ENCODE peak calls at places on chromosomes 5 and 9, in four cellular contexts. One of them, this sample, is unnamed.

GRCh38 chr5:167725741-167726140 is 565.7 kb upstream of the WWC1 start:
- DNase-seq in sigmoid colon: no peak
- DNase-seq in body of pancreas: no peak
- DNase-seq in endothelial cell of umbilical vein: no peak
- DNase-seq in this sample: no peak

GRCh38 chr9:136252281-136252680 is 6.7 kb upstream of the QSOX2 start:
- DNase-seq in sigmoid colon: no peak
- DNase-seq in body of pancreas: no peak
- DNase-seq in endothelial cell of umbilical vein: no peak
- DNase-seq in this sample: no peak

GRCh38 chr5:72328172-72328571 is 8.0 kb downstream of the PTCD2 start:
- DNase-seq in sigmoid colon: no peak
- DNase-seq in body of pancreas: peak; percentile 47
- DNase-seq in endothelial cell of umbilical vein: no peak
- DNase-seq in this sample: no peak

GRCh38 chr9:16664211-16664610 is 206.3 kb downstream of the BNC2 start:
- DNase-seq in sigmoid colon: no peak
- DNase-seq in body of pancreas: no peak
- DNase-seq in endothelial cell of umbilical vein: no peak
- DNase-seq in this sample: no peak

GRCh38 chr5:36323926-36324781 is 22.5 kb upstream of the RANBP3L start:
- DNase-seq in sigmoid colon: no peak
- DNase-seq in body of pancreas: peak; percentile 42
- DNase-seq in endothelial cell of umbilical vein: no peak
- DNase-seq in this sample: no peak

GRCh38 chr5:10335711-10336470 is 17.6 kb upstream of the MARCHF6 start:
- DNase-seq in sigmoid colon: no peak
- DNase-seq in body of pancreas: no peak
- DNase-seq in endothelial cell of umbilical vein: no peak
- DNase-seq in this sample: no peak

GRCh38 chr5:173869316-173869715 is 18.8 kb upstream of the CPEB4 start:
- DNase-seq in sigmoid colon: no peak
- DNase-seq in body of pancreas: no peak
- DNase-seq in endothelial cell of umbilical vein: no peak
- DNase-seq in this sample: no peak

GRCh38 chr5:135452366-135453030 is 347 bp upstream of the TIFAB start:
- DNase-seq in sigmoid colon: peak; percentile 48
- DNase-seq in body of pancreas: no peak
- DNase-seq in endothelial cell of umbilical vein: no peak
- DNase-seq in this sample: no peak

GRCh38 chr9:93209097-93209496 is 25.2 kb downstream of the WNK2 start:
- DNase-seq in sigmoid colon: no peak
- DNase-seq in body of pancreas: peak; percentile 86
- DNase-seq in endothelial cell of umbilical vein: no peak
- DNase-seq in this sample: no peak

GRCh38 chr5:72380491-72381274 is 60.5 kb downstream of the PTCD2 start:
- DNase-seq in sigmoid colon: no peak
- DNase-seq in body of pancreas: no peak
- DNase-seq in endothelial cell of umbilical vein: no peak
- DNase-seq in this sample: no peak

GRCh38 chr9:137682431-137682991 is 63.7 kb downstream of the EHMT1 start:
- DNase-seq in sigmoid colon: no peak
- DNase-seq in body of pancreas: no peak
- DNase-seq in endothelial cell of umbilical vein: no peak
- DNase-seq in this sample: no peak

GRCh38 chr9:105425817-105426433 is 21.9 kb upstream of the FSD1L start:
- DNase-seq in sigmoid colon: no peak
- DNase-seq in body of pancreas: no peak
- DNase-seq in endothelial cell of umbilical vein: peak; percentile 26
- DNase-seq in this sample: peak; percentile 33

GRCh38 chr5:149999866-150000260 is 591 bp downstream of the TIGD6 start:
- DNase-seq in sigmoid colon: no peak
- DNase-seq in body of pancreas: no peak
- DNase-seq in endothelial cell of umbilical vein: no peak
- DNase-seq in this sample: no peak

GRCh38 chr5:98168862-98169261 is 604.6 kb upstream of the RGMB start:
- DNase-seq in sigmoid colon: no peak
- DNase-seq in body of pancreas: no peak
- DNase-seq in endothelial cell of umbilical vein: no peak
- DNase-seq in this sample: no peak

GRCh38 chr9:26369096-26369495 is 523.5 kb downstream of the CAAP1 start:
- DNase-seq in sigmoid colon: no peak
- DNase-seq in body of pancreas: no peak
- DNase-seq in endothelial cell of umbilical vein: no peak
- DNase-seq in this sample: no peak

GRCh38 chr9:109100543-109101201 is 19.1 kb downstream of the TMEM245 start:
- DNase-seq in sigmoid colon: no peak
- DNase-seq in body of pancreas: no peak
- DNase-seq in endothelial cell of umbilical vein: no peak
- DNase-seq in this sample: no peak

GRCh38 chr9:133526721-133527321 is 2.1 kb upstream of the MYMK start:
- DNase-seq in sigmoid colon: no peak
- DNase-seq in body of pancreas: no peak
- DNase-seq in endothelial cell of umbilical vein: no peak
- DNase-seq in this sample: no peak

GRCh38 chr5:73892806-73893205 is 266.8 kb downstream of the ARHGEF28 start:
- DNase-seq in sigmoid colon: no peak
- DNase-seq in body of pancreas: no peak
- DNase-seq in endothelial cell of umbilical vein: no peak
- DNase-seq in this sample: no peak

GRCh38 chr9:108640211-108640610 is 215.6 kb downstream of the ACTL7B start:
- DNase-seq in sigmoid colon: no peak
- DNase-seq in body of pancreas: no peak
- DNase-seq in endothelial cell of umbilical vein: no peak
- DNase-seq in this sample: no peak

GRCh38 chr5:126972062-126972895 is 58.1 kb downstream of the MARCHF3 start:
- DNase-seq in sigmoid colon: no peak
- DNase-seq in body of pancreas: no peak
- DNase-seq in endothelial cell of umbilical vein: peak; percentile 42
- DNase-seq in this sample: no peak

GRCh38 chr9:13942695-13943094 is 371.2 kb downstream of the NFIB start:
- DNase-seq in sigmoid colon: peak; percentile 69
- DNase-seq in body of pancreas: no peak
- DNase-seq in endothelial cell of umbilical vein: peak; percentile 81
- DNase-seq in this sample: peak; percentile 21

GRCh38 chr5:43556857-43557593 is at the start of gene PAIP1:
- DNase-seq in sigmoid colon: peak; percentile 91
- DNase-seq in body of pancreas: peak; percentile 85
- DNase-seq in endothelial cell of umbilical vein: peak; percentile 86
- DNase-seq in this sample: peak; percentile 85
- TF ChIP-seq POLR2A in sigmoid colon: peak; percentile 7
- TF ChIP-seq POLR2A in body of pancreas: peak; percentile 79
- TF ChIP-seq POLR2A in endothelial cell of umbilical vein: no peak
- TF ChIP-seq POLR2A in this sample: peak; percentile 52

DNA sequence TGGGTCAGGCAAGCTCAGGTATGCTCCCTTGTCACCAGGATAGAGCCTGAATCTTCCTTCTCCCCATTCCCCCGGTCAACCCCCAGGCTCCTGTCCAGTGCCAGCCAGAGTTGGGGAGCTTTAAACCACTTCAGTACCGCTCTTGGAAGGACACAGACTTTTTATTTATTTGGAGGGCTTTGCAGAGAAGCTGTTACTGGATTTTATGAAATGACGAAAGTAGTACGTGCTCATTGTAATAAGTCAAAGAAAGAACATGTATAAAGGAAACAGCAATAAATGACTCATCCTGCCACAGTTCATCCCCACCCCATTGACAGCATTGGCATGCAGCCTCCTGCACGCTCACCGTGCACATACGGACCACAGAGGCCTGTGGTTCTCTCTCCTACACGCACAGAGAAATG is 230.3 kb downstream of the AUH start:
- DNase-seq in sigmoid colon: peak; percentile 87
- DNase-seq in body of pancreas: no peak
- DNase-seq in endothelial cell of umbilical vein: peak; percentile 72
- DNase-seq in this sample: peak; percentile 73
- TF ChIP-seq POLR2A in sigmoid colon: no peak
- TF ChIP-seq POLR2A in body of pancreas: no peak
- TF ChIP-seq POLR2A in endothelial cell of umbilical vein: no peak
- TF ChIP-seq POLR2A in this sample: no peak

DNA sequence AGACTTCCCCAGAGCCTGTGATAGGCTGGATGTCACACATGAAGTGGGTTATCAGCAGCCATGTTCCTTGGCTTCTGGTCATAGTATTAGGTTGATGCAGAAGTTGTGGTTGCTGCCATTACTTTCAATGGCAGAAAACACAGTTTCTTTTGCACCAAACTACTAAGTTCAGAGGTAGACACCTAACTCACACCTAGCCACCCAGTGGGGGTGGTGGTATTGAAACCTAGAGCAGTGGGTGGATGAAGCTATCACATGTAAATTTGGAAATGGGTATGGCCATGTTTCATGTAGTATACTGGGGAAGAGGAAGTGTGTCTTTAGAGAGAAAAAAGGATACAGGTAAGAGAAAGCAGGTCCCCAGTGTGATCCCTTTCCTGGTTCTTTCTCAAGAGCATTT is 347.9 kb upstream of the SEMA6A start:
- DNase-seq in sigmoid colon: no peak
- DNase-seq in body of pancreas: no peak
- DNase-seq in endothelial cell of umbilical vein: no peak
- DNase-seq in this sample: no peak
- TF ChIP-seq POLR2A in sigmoid colon: no peak
- TF ChIP-seq POLR2A in body of pancreas: no peak
- TF ChIP-seq POLR2A in endothelial cell of umbilical vein: no peak
- TF ChIP-seq POLR2A in this sample: no peak

GRCh38 chr5:159773062-159773924 is 143.0 kb upstream of the ADRA1B start:
- DNase-seq in sigmoid colon: peak; percentile 91
- DNase-seq in body of pancreas: peak; percentile 66
- DNase-seq in endothelial cell of umbilical vein: peak; percentile 41
- DNase-seq in this sample: peak; percentile 61
- TF ChIP-seq POLR2A in sigmoid colon: no peak
- TF ChIP-seq POLR2A in body of pancreas: peak; percentile 7
- TF ChIP-seq POLR2A in endothelial cell of umbilical vein: no peak
- TF ChIP-seq POLR2A in this sample: no peak

GRCh38 chr9:127790094-127790855 is 4.4 kb downstream of the CDK9 start:
- DNase-seq in sigmoid colon: no peak
- DNase-seq in body of pancreas: no peak
- DNase-seq in endothelial cell of umbilical vein: no peak
- DNase-seq in this sample: no peak
- TF ChIP-seq POLR2A in sigmoid colon: no peak
- TF ChIP-seq POLR2A in body of pancreas: no peak
- TF ChIP-seq POLR2A in endothelial cell of umbilical vein: no peak
- TF ChIP-seq POLR2A in this sample: no peak

DNA sequence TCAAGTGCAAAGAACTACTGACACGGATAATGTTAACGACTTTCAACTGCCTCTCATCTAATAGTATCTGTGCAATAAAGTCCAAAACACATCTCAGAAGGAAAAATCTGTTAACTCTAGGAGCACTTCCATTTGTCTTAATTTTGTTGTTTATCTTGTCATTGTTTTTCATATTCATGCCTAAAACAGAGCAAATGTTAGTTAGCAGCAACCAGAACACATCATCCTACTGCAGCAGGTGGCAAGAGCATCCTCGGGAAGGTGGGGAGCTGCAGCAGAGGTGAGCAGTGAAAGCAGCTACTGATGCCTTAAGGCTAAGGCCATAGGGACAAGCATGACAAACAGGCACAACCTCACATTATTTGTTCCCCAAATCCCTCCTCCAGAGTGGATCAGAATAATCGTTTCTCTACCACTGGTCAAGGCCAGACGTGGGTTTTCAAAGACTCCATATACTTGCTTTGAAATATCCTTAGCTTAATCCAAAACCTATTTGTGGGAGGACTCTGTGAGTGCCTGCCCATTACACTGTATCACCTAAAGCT is 1.1 kb downstream of the HMGCS1 start:
- DNase-seq in sigmoid colon: no peak
- DNase-seq in body of pancreas: no peak
- DNase-seq in endothelial cell of umbilical vein: no peak
- DNase-seq in this sample: no peak
- TF ChIP-seq POLR2A in sigmoid colon: no peak
- TF ChIP-seq POLR2A in body of pancreas: no peak
- TF ChIP-seq POLR2A in endothelial cell of umbilical vein: no peak
- TF ChIP-seq POLR2A in this sample: no peak

GRCh38 chr9:113516840-113517577 is 53.5 kb downstream of the RGS3 start:
- DNase-seq in sigmoid colon: no peak
- DNase-seq in body of pancreas: no peak
- DNase-seq in endothelial cell of umbilical vein: no peak
- DNase-seq in this sample: no peak
- TF ChIP-seq POLR2A in sigmoid colon: no peak
- TF ChIP-seq POLR2A in body of pancreas: no peak
- TF ChIP-seq POLR2A in endothelial cell of umbilical vein: no peak
- TF ChIP-seq POLR2A in this sample: no peak